ENCODE peak calls at places on chromosomes 5 and 9, in four cellular contexts. L, B, Q and R are unnamed samples.
A peak's percentile ranks its signal among the peaks of the same experiment; 100 is the strongest.

GRCh38 chr5:37768362-37768761 is 71.5 kb downstream of the GDNF start:
- DNase-seq in L (no peak), Q (no peak), B (no peak), R (no peak)

GRCh38 chr5:54090495-54091084 is 219.8 kb downstream of the ARL15 start:
- DNase-seq in Q (peak; percentile 82), B (no peak), L (no peak), R (no peak)

GRCh38 chr5:14730466-14730865 is 65.9 kb downstream of the OTULIN start:
- DNase-seq in L (no peak), Q (no peak), B (no peak), R (no peak)

GRCh38 chr5:175920506-175920865 is 47.6 kb downstream of the THOC3 start:
- DNase-seq in B (no peak), L (no peak), Q (peak; percentile 15), R (no peak)

GRCh38 chr5:124102491-124102890 is 590.5 kb downstream of the CSNK1G3 start:
- DNase-seq in B (no peak), L (no peak), Q (peak; percentile 9), R (no peak)

GRCh38 chr5:72156921-72157320 is 49.6 kb downstream of the MAP1B start:
- DNase-seq in L (no peak), Q (peak; percentile 91), B (no peak), R (no peak)

GRCh38 chr5:96070625-96071246 is 109.1 kb upstream of the ELL2 start:
- DNase-seq in Q (no peak), B (no peak), L (no peak), R (no peak)

GRCh38 chr5:172956936-172957335 is 2.3 kb upstream of the RPL26L1 start:
- DNase-seq in B (no peak), L (no peak), Q (no peak), R (no peak)

GRCh38 chr9:111870774-111871542 is 25.7 kb upstream of the UGCG start:
- DNase-seq in Q (no peak), B (no peak), L (no peak), R (no peak)

GRCh38 chr5:9562101-9562500 is 16.2 kb upstream of the SEMA5A start:
- DNase-seq in Q (peak; percentile 69), B (no peak), L (no peak), R (no peak)

GRCh38 chr5:132971483-132972435 is 8.3 kb upstream of the AFF4 start:
- DNase-seq in L (no peak), B (no peak), Q (no peak), R (no peak)

GRCh38 chr9:106769331-106769730 is 93.6 kb upstream of the ZNF462 start:
- DNase-seq in L (no peak), Q (no peak), B (no peak), R (no peak)

GRCh38 chr9:37336150-37336549 is 86.3 kb upstream of the GRHPR start:
- DNase-seq in Q (no peak), L (no peak), B (no peak), R (no peak)

GRCh38 chr5:139385061-139385889 is 2.2 kb upstream of the SLC23A1 start:
- DNase-seq in B (peak; percentile 51), Q (no peak), L (no peak), R (peak; percentile 42)

GRCh38 chr9:117458066-117458465 is 43.2 kb upstream of the ASTN2 start:
- DNase-seq in Q (no peak), B (no peak), L (no peak), R (no peak)

GRCh38 chr9:126275386-126276001 is 51.1 kb upstream of the MVB12B start:
- DNase-seq in Q (peak; percentile 12), B (no peak), L (no peak), R (peak; percentile 9)

GRCh38 chr5:35188041-35188457 is 42.2 kb downstream of the PRLR start:
- DNase-seq in Q (no peak), L (no peak), B (peak; percentile 26), R (peak; percentile 53)

GRCh38 chr5:142008813-142009212 is 4.0 kb downstream of the GNPDA1 start:
- DNase-seq in Q (no peak), B (no peak), L (no peak), R (no peak)

GRCh38 chr5:27821681-27822080 is 783.3 kb upstream of the CDH9 start:
- DNase-seq in Q (peak; percentile 50), L (no peak), B (no peak), R (no peak)

GRCh38 chr5:93423333-93423714 is 157.7 kb downstream of the NR2F1-AS1 start:
- DNase-seq in Q (no peak), L (no peak), B (no peak), R (no peak)

GRCh38 chr5:139671096-139671841 is 23.1 kb downstream of the CXXC5 start:
- DNase-seq in L (no peak), B (no peak), Q (no peak), R (no peak)

GRCh38 chr9:124590886-124591641 is 83.9 kb upstream of the NR5A1 start:
- DNase-seq in Q (no peak), L (no peak), B (peak; percentile 39), R (no peak)

GRCh38 chr5:181114844-181115778 is 15.9 kb downstream of the OR2V1 start:
- DNase-seq in Q (peak; percentile 6), B (no peak), L (no peak), R (peak; percentile 21)

GRCh38 chr5:148607406-148607805 is 46.9 kb downstream of the HTR4 start:
- DNase-seq in Q (no peak), B (no peak), L (no peak), R (no peak)

GRCh38 chr9:128972956-128973355 is 25.5 kb downstream of the NUP188 start:
- DNase-seq in Q (peak; percentile 54), L (no peak), B (no peak), R (no peak)

GRCh38 chr9:114775981-114776380 is 29.9 kb downstream of the TNFSF15 start:
- DNase-seq in L (no peak), B (no peak), Q (no peak), R (no peak)

GRCh38 chr5:116242363-116242762 is 157.5 kb downstream of the COMMD10 start:
- DNase-seq in B (no peak), L (no peak), Q (peak; percentile 34), R (no peak)

GRCh38 chr5:122312670-122312988 is 592 bp downstream of the SNCAIP start:
- DNase-seq in B (no peak), L (no peak), Q (peak; percentile 45), R (peak; percentile 20)

GRCh38 chr9:111356567-111357244 is 26.7 kb upstream of the OR2K2 start:
- DNase-seq in L (no peak), B (no peak), Q (peak; percentile 92), R (no peak)

GRCh38 chr5:107539163-107539445 is 131.6 kb downstream of the EFNA5 start:
- DNase-seq in L (no peak), B (no peak), Q (no peak), R (no peak)

GRCh38 chr9:93004561-93004960 is 53.9 kb upstream of the SUSD3 start:
- DNase-seq in Q (no peak), L (no peak), B (no peak), R (no peak)

GRCh38 chr5:10602031-10602806 is 38.3 kb downstream of the ANKRD33B start:
- DNase-seq in Q (no peak), B (no peak), L (no peak), R (peak; percentile 19)

GRCh38 chr5:165325201-165325600 is 1819.8 kb downstream of the MAT2B start:
- DNase-seq in L (no peak), B (no peak), Q (peak; percentile 64), R (no peak)

GRCh38 chr9:133612816-133613215 is 3.6 kb upstream of the FAM163B start:
- DNase-seq in Q (no peak), L (no peak), B (no peak), R (no peak)

GRCh38 chr5:568061-568781 is 43.9 kb upstream of the CEP72 start:
- DNase-seq in L (no peak), B (no peak), Q (no peak), R (no peak)

GRCh38 chr5:14238272-14238671 is 95.1 kb downstream of the TRIO start:
- DNase-seq in B (no peak), L (no peak), Q (no peak), R (no peak)

GRCh38 chr5:132557425-132557805 is 638 bp downstream of the RAD50 start:
- DNase-seq in Q (peak; percentile 28), B (peak; percentile 76), L (no peak), R (peak; percentile 37)

GRCh38 chr5:80961376-80962281 is 1.5 kb downstream of the RASGRF2 start:
- DNase-seq in Q (peak; percentile 27), L (peak; percentile 21), B (peak; percentile 23), R (no peak)

GRCh38 chr5:169667896-169668674 is 31.0 kb downstream of the DOCK2 start:
- DNase-seq in B (no peak), Q (peak; percentile 34), L (no peak), R (no peak)